ENCODE peak calls at places on chromosomes 5 and 9, in five cellular contexts. T, I, P, A and O are unnamed samples.

GRCh38 chr9:121363586-121363961 is 6.5 kb downstream of the STOM start:
- DNase-seq in T (no peak), I (no peak), P (no peak), A (no peak), O (no peak)

GRCh38 chr5:169085656-169086055 is 215.3 kb downstream of the SLIT3 start:
- DNase-seq in T (no peak), I (no peak), P (no peak), A (no peak), O (no peak)

GRCh38 chr9:36316629-36317317 is 58.5 kb upstream of the GNE start:
- DNase-seq in T (no peak), I (no peak), P (no peak), A (no peak), O (no peak)

GRCh38 chr9:21470126-21470525 is 12.0 kb downstream of the IFNE start:
- DNase-seq in T (no peak), I (no peak), P (no peak), A (no peak), O (no peak)

GRCh38 chr5:75558972-75559632 is 47.4 kb downstream of the POLK start:
- DNase-seq in T (no peak), I (no peak), P (no peak), A (no peak), O (no peak)

GRCh38 chr5:136132087-136132486 is 558 bp upstream of the SMAD5 start:
- DNase-seq in T (no peak), I (peak), P (peak), A (no peak), O (peak)

GRCh38 chr9:83200531-83200930 is 137.6 kb upstream of the RASEF start:
- DNase-seq in T (no peak), I (no peak), P (no peak), A (no peak), O (no peak)

GRCh38 chr5:94793816-94794198 is 175.3 kb downstream of the SLF1 start:
- DNase-seq in T (no peak), I (no peak), P (peak), A (no peak), O (no peak)

GRCh38 chr5:135193213-135194125 is 159.4 kb upstream of the PITX1 start:
- DNase-seq in T (no peak), I (no peak), P (no peak), A (no peak), O (peak)

GRCh38 chr9:969693-970309 is 6.7 kb upstream of the DMRT3 start:
- DNase-seq in T (no peak), I (no peak), P (no peak), A (no peak), O (no peak)

GRCh38 chr9:18338042-18338441 is 135.9 kb upstream of the ADAMTSL1 start:
- DNase-seq in T (no peak), I (no peak), P (no peak), A (no peak), O (no peak)

GRCh38 chr9:129887210-129888084 is 52.2 kb downstream of the USP20 start:
- DNase-seq in T (no peak), I (no peak), P (no peak), A (no peak), O (no peak)

GRCh38 chr9:93081081-93081529 is 14.9 kb upstream of the CARD19 start:
- DNase-seq in T (no peak), I (no peak), P (no peak), A (no peak), O (peak)